ENCODE peak calls at places on chromosome 14, in nine cellular contexts. One of them, this sample, is unnamed.

GRCh38 chr14:88476825-88477224 is 78.0 kb downstream of the PTPN21 start:
- DNase-seq in transverse colon: no peak
- DNase-seq in HL-60: no peak
- DNase-seq in K562: no peak
- DNase-seq in SK-N-MC: no peak
- DNase-seq in sigmoid colon: no peak
- DNase-seq in Panc1: no peak
- DNase-seq in GM23338: no peak
- DNase-seq in suprapubic skin: no peak
- DNase-seq in this sample: no peak

GRCh38 chr14:61764342-61765122 is 2.3 kb downstream of the SNAPC1 start:
- DNase-seq in transverse colon: no peak
- DNase-seq in HL-60: no peak
- DNase-seq in K562: no peak
- DNase-seq in SK-N-MC: no peak
- DNase-seq in sigmoid colon: no peak
- DNase-seq in Panc1: no peak
- DNase-seq in GM23338: no peak
- DNase-seq in suprapubic skin: no peak
- DNase-seq in this sample: no peak

GRCh38 chr14:95156153-95156764 is 1.1 kb downstream of the DICER1 start:
- DNase-seq in transverse colon: no peak
- DNase-seq in HL-60: no peak
- DNase-seq in K562: no peak
- DNase-seq in SK-N-MC: no peak
- DNase-seq in sigmoid colon: no peak
- DNase-seq in Panc1: no peak
- DNase-seq in GM23338: no peak
- DNase-seq in suprapubic skin: no peak
- DNase-seq in this sample: no peak

GRCh38 chr14:92577321-92577742 is 63.8 kb downstream of the RIN3 start:
- DNase-seq in transverse colon: no peak
- DNase-seq in HL-60: no peak
- DNase-seq in K562: no peak
- DNase-seq in SK-N-MC: no peak
- DNase-seq in sigmoid colon: no peak
- DNase-seq in Panc1: no peak
- DNase-seq in GM23338: no peak
- DNase-seq in suprapubic skin: no peak
- DNase-seq in this sample: no peak

GRCh38 chr14:93977790-93978581 is 1.6 kb upstream of the ASB2 start:
- DNase-seq in transverse colon: peak; percentile 54
- DNase-seq in HL-60: peak; percentile 76
- DNase-seq in K562: no peak
- DNase-seq in SK-N-MC: no peak
- DNase-seq in sigmoid colon: no peak
- DNase-seq in Panc1: no peak
- DNase-seq in GM23338: no peak
- DNase-seq in suprapubic skin: no peak
- DNase-seq in this sample: no peak

GRCh38 chr14:68979722-68980552 is 835 bp upstream of the ACTN1 start:
- DNase-seq in transverse colon: peak; percentile 61
- DNase-seq in HL-60: no peak
- DNase-seq in K562: peak; percentile 54
- DNase-seq in SK-N-MC: no peak
- DNase-seq in sigmoid colon: peak; percentile 87
- DNase-seq in Panc1: no peak
- DNase-seq in GM23338: peak; percentile 83
- DNase-seq in suprapubic skin: peak; percentile 80
- DNase-seq in this sample: no peak

GRCh38 chr14:67228325-67228984 is 12.8 kb upstream of the PALS1 start:
- DNase-seq in transverse colon: no peak
- DNase-seq in HL-60: no peak
- DNase-seq in K562: no peak
- DNase-seq in SK-N-MC: no peak
- DNase-seq in sigmoid colon: no peak
- DNase-seq in Panc1: no peak
- DNase-seq in GM23338: no peak
- DNase-seq in suprapubic skin: no peak
- DNase-seq in this sample: no peak

GRCh38 chr14:67746927-67747326 is 45.2 kb downstream of the RDH12 start:
- DNase-seq in transverse colon: no peak
- DNase-seq in HL-60: no peak
- DNase-seq in K562: no peak
- DNase-seq in SK-N-MC: no peak
- DNase-seq in sigmoid colon: no peak
- DNase-seq in Panc1: no peak
- DNase-seq in GM23338: no peak
- DNase-seq in suprapubic skin: no peak
- DNase-seq in this sample: no peak

GRCh38 chr14:67970923-67971322 is 151.3 kb downstream of the RAD51B start:
- DNase-seq in transverse colon: no peak
- DNase-seq in HL-60: no peak
- DNase-seq in K562: no peak
- DNase-seq in SK-N-MC: no peak
- DNase-seq in sigmoid colon: no peak
- DNase-seq in Panc1: no peak
- DNase-seq in GM23338: no peak
- DNase-seq in suprapubic skin: no peak
- DNase-seq in this sample: no peak

GRCh38 chr14:52862652-52863338 is 71.4 kb upstream of the GNPNAT1 start:
- DNase-seq in transverse colon: no peak
- DNase-seq in HL-60: no peak
- DNase-seq in K562: no peak
- DNase-seq in SK-N-MC: no peak
- DNase-seq in sigmoid colon: no peak
- DNase-seq in Panc1: no peak
- DNase-seq in GM23338: no peak
- DNase-seq in suprapubic skin: no peak
- DNase-seq in this sample: no peak

DNA sequence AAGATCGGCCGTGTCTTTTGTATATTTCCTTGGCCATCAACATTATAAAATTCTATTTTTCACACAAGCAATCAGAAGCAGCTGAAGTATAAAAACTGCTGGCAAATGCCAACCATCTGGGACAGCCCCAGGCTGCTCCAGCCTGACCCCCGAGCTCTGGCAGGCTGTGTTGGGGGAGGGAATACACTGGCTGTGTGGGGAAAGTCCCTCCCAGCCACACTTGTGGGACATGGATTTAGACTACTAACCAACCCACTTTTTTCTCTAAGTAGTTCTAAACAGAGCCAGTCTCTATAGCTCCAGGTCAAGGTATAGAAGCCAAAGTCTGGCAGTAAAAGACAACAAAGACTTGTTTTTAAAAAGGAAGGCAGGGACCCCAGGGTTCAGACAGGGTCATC is 13.6 kb downstream of the POMT2 start:
- DNase-seq in transverse colon: no peak
- DNase-seq in HL-60: no peak
- DNase-seq in K562: no peak
- DNase-seq in SK-N-MC: no peak
- DNase-seq in sigmoid colon: no peak
- DNase-seq in Panc1: no peak
- DNase-seq in GM23338: no peak
- DNase-seq in suprapubic skin: no peak
- DNase-seq in this sample: no peak
- H3K4me3 ChIP-seq in transverse colon: no peak overlapping the region
- H3K4me3 ChIP-seq in HL-60: no peak overlapping the region
- H3K4me3 ChIP-seq in K562: no peak overlapping the region
- H3K4me3 ChIP-seq in SK-N-MC: no peak overlapping the region
- H3K4me3 ChIP-seq in sigmoid colon: no peak overlapping the region
- H3K4me3 ChIP-seq in Panc1: no peak overlapping the region
- H3K4me3 ChIP-seq in GM23338: no peak overlapping the region
- H3K4me3 ChIP-seq in suprapubic skin: no peak overlapping the region
- H3K4me3 ChIP-seq in this sample: no peak overlapping the region

GRCh38 chr14:73742520-73743238 is 28.5 kb upstream of the PNMA1 start:
- DNase-seq in transverse colon: no peak
- DNase-seq in HL-60: no peak
- DNase-seq in K562: no peak
- DNase-seq in SK-N-MC: no peak
- DNase-seq in sigmoid colon: no peak
- DNase-seq in Panc1: no peak
- DNase-seq in GM23338: no peak
- DNase-seq in suprapubic skin: no peak
- DNase-seq in this sample: no peak
- TF ChIP-seq POLR2AphosphoS5 in transverse colon: no peak
- TF ChIP-seq POLR2AphosphoS5 in HL-60: no peak
- TF ChIP-seq POLR2AphosphoS5 in K562: no peak
- TF ChIP-seq POLR2AphosphoS5 in SK-N-MC: no peak
- TF ChIP-seq POLR2AphosphoS5 in sigmoid colon: no peak
- TF ChIP-seq POLR2AphosphoS5 in Panc1: peak; percentile 18
- TF ChIP-seq POLR2AphosphoS5 in GM23338: no peak
- TF ChIP-seq POLR2AphosphoS5 in suprapubic skin: no peak
- TF ChIP-seq POLR2AphosphoS5 in this sample: no peak

GRCh38 chr14:64983439-64984310 is 3.0 kb upstream of the FNTB start:
- DNase-seq in transverse colon: peak; percentile 33
- DNase-seq in HL-60: no peak
- DNase-seq in K562: peak; percentile 17
- DNase-seq in SK-N-MC: no peak
- DNase-seq in sigmoid colon: no peak
- DNase-seq in Panc1: peak; percentile 15
- DNase-seq in GM23338: peak; percentile 80
- DNase-seq in suprapubic skin: no peak
- DNase-seq in this sample: no peak
- H3K4me3 ChIP-seq in transverse colon: no peak overlapping the region
- H3K4me3 ChIP-seq in HL-60: no peak overlapping the region
- H3K4me3 ChIP-seq in K562: no peak overlapping the region
- H3K4me3 ChIP-seq in SK-N-MC: peak overlapping the region; percentile 63
- H3K4me3 ChIP-seq in sigmoid colon: no peak overlapping the region
- H3K4me3 ChIP-seq in Panc1: no peak overlapping the region
- H3K4me3 ChIP-seq in GM23338: peak overlapping the region; percentile 30
- H3K4me3 ChIP-seq in suprapubic skin: no peak overlapping the region
- H3K4me3 ChIP-seq in this sample: peak overlapping the region; percentile 25

GRCh38 chr14:104973215-104974145 is 4.7 kb downstream of the AHNAK2 start:
- DNase-seq in transverse colon: peak; percentile 87
- DNase-seq in HL-60: no peak
- DNase-seq in K562: no peak
- DNase-seq in SK-N-MC: no peak
- DNase-seq in sigmoid colon: peak; percentile 97
- DNase-seq in Panc1: peak; percentile 89
- DNase-seq in GM23338: no peak
- DNase-seq in suprapubic skin: peak; percentile 94
- DNase-seq in this sample: no peak
- TF ChIP-seq POLR2AphosphoS5 in transverse colon: peak; percentile 46
- TF ChIP-seq POLR2AphosphoS5 in HL-60: no peak
- TF ChIP-seq POLR2AphosphoS5 in K562: no peak
- TF ChIP-seq POLR2AphosphoS5 in SK-N-MC: no peak
- TF ChIP-seq POLR2AphosphoS5 in sigmoid colon: peak; percentile 36
- TF ChIP-seq POLR2AphosphoS5 in Panc1: peak; percentile 49
- TF ChIP-seq POLR2AphosphoS5 in GM23338: no peak
- TF ChIP-seq POLR2AphosphoS5 in suprapubic skin: peak; percentile 41
- TF ChIP-seq POLR2AphosphoS5 in this sample: peak; percentile 89

GRCh38 chr14:102901633-102902032 is 20.8 kb upstream of the AMN start:
- DNase-seq in transverse colon: peak; percentile 65
- DNase-seq in HL-60: no peak
- DNase-seq in K562: no peak
- DNase-seq in SK-N-MC: no peak
- DNase-seq in sigmoid colon: no peak
- DNase-seq in Panc1: no peak
- DNase-seq in GM23338: no peak
- DNase-seq in suprapubic skin: no peak
- DNase-seq in this sample: no peak

GRCh38 chr14:102899516-102899900 is 23.0 kb upstream of the AMN start:
- DNase-seq in transverse colon: no peak
- DNase-seq in HL-60: no peak
- DNase-seq in K562: no peak
- DNase-seq in SK-N-MC: no peak
- DNase-seq in sigmoid colon: no peak
- DNase-seq in Panc1: no peak
- DNase-seq in GM23338: no peak
- DNase-seq in suprapubic skin: no peak
- DNase-seq in this sample: no peak

GRCh38 chr14:102902523-102903247 is 19.8 kb upstream of the AMN start:
- DNase-seq in transverse colon: no peak
- DNase-seq in HL-60: no peak
- DNase-seq in K562: no peak
- DNase-seq in SK-N-MC: no peak
- DNase-seq in sigmoid colon: no peak
- DNase-seq in Panc1: no peak
- DNase-seq in GM23338: no peak
- DNase-seq in suprapubic skin: no peak
- DNase-seq in this sample: no peak

GRCh38 chr14:102902086-102902485 is 20.4 kb upstream of the AMN start:
- DNase-seq in transverse colon: no peak
- DNase-seq in HL-60: no peak
- DNase-seq in K562: no peak
- DNase-seq in SK-N-MC: no peak
- DNase-seq in sigmoid colon: no peak
- DNase-seq in Panc1: no peak
- DNase-seq in GM23338: no peak
- DNase-seq in suprapubic skin: no peak
- DNase-seq in this sample: no peak

DNA sequence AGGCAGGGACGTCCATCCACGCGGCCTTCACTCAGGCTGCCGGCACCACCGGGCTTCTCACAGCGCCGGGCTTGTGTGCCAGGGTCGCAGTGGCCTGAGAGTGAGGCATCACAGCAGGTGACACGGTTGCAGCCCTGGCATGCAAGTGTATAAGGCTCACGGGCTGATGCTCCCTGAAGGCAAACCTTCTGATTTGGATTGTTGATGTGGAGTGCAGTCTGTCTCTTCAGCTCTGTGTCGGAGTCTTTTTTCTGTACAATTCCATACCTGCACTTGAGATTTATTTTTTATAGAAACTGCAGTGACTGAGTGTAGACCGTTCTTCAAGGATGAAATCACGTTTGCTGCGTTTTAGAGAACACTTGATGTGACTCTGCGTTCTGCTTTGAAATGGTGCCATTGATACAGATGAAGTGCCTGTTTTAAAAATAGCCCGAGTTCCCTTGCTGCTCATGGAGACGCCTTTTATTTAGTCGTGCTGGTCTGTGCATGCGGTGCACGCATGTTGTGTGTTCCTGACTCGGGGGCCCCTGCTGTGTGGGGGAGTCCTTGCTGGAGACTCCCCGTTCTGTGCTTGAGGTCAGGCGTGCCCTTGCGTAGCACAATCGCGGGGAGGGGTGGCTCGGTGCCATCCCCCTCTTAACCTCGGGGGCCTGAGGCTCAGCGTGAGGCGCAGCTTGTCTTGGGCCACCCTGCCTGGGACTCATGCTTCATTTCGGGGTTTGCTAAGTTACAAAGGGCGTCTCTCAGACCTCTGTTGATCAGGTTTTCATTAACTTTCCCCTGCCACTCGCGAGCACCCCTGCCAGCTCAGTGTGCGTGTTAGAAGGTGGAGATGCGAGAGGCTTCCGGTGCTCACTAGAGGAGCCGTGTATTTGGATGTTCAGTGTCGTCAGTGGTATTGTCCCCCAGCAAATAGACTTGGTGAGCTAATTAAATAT is 21.6 kb upstream of the AMN start:
- DNase-seq in transverse colon: no peak
- DNase-seq in HL-60: no peak
- DNase-seq in K562: no peak
- DNase-seq in SK-N-MC: no peak
- DNase-seq in sigmoid colon: no peak
- DNase-seq in Panc1: no peak
- DNase-seq in GM23338: no peak
- DNase-seq in suprapubic skin: no peak
- DNase-seq in this sample: no peak
- H3K4me3 ChIP-seq in transverse colon: no peak overlapping the region
- H3K4me3 ChIP-seq in HL-60: no peak overlapping the region
- H3K4me3 ChIP-seq in K562: no peak overlapping the region
- H3K4me3 ChIP-seq in SK-N-MC: no peak overlapping the region
- H3K4me3 ChIP-seq in sigmoid colon: no peak overlapping the region
- H3K4me3 ChIP-seq in Panc1: no peak overlapping the region
- H3K4me3 ChIP-seq in GM23338: no peak overlapping the region
- H3K4me3 ChIP-seq in suprapubic skin: no peak overlapping the region
- H3K4me3 ChIP-seq in this sample: no peak overlapping the region

This sample was measured in vagina.